ENCODE peak calls at places on chromosomes 2 and 18, in six cellular contexts. One of them, this sample, is unnamed.

GRCh38 chr2:54574107-54574859 is 118.2 kb downstream of the SPTBN1 start:
- DNase-seq in GM12865: peak
- DNase-seq in cardiac fibroblast: peak
- DNase-seq in fibroblast of pulmonary artery: peak
- DNase-seq in heart left ventricle: peak
- DNase-seq in AG04450: no peak
- DNase-seq in this sample: no peak

GRCh38 chr2:11869423-11869991 is 123.1 kb downstream of the LPIN1 start:
- DNase-seq in GM12865: no peak
- DNase-seq in cardiac fibroblast: no peak
- DNase-seq in fibroblast of pulmonary artery: no peak
- DNase-seq in heart left ventricle: no peak
- DNase-seq in AG04450: no peak
- DNase-seq in this sample: no peak

GRCh38 chr2:236711440-236711839 is 141.8 kb downstream of the ACKR3 start:
- DNase-seq in GM12865: peak
- DNase-seq in cardiac fibroblast: peak
- DNase-seq in fibroblast of pulmonary artery: peak
- DNase-seq in heart left ventricle: no peak
- DNase-seq in AG04450: no peak
- DNase-seq in this sample: peak

GRCh38 chr2:1754046-1754445 is 9.7 kb upstream of the PXDN start:
- DNase-seq in GM12865: no peak
- DNase-seq in cardiac fibroblast: no peak
- DNase-seq in fibroblast of pulmonary artery: no peak
- DNase-seq in heart left ventricle: no peak
- DNase-seq in AG04450: no peak
- DNase-seq in this sample: no peak

GRCh38 chr2:136527560-136527959 is 237.8 kb upstream of the THSD7B start:
- DNase-seq in GM12865: peak
- DNase-seq in cardiac fibroblast: peak
- DNase-seq in fibroblast of pulmonary artery: peak
- DNase-seq in heart left ventricle: no peak
- DNase-seq in AG04450: no peak
- DNase-seq in this sample: no peak

GRCh38 chr18:71116535-71116934 is 827.7 kb downstream of the SOCS6 start:
- DNase-seq in GM12865: no peak
- DNase-seq in cardiac fibroblast: peak
- DNase-seq in fibroblast of pulmonary artery: no peak
- DNase-seq in heart left ventricle: no peak
- DNase-seq in AG04450: no peak
- DNase-seq in this sample: no peak

GRCh38 chr2:150450765-150451164 is 36.7 kb downstream of the RND3 start:
- DNase-seq in GM12865: no peak
- DNase-seq in cardiac fibroblast: no peak
- DNase-seq in fibroblast of pulmonary artery: peak
- DNase-seq in heart left ventricle: no peak
- DNase-seq in AG04450: no peak
- DNase-seq in this sample: peak

GRCh38 chr2:54422072-54422581 is 34.0 kb upstream of the SPTBN1 start:
- DNase-seq in GM12865: no peak
- DNase-seq in cardiac fibroblast: no peak
- DNase-seq in fibroblast of pulmonary artery: no peak
- DNase-seq in heart left ventricle: no peak
- DNase-seq in AG04450: no peak
- DNase-seq in this sample: no peak

GRCh38 chr2:197369228-197369945 is 58.8 kb upstream of the ANKRD44 start:
- DNase-seq in GM12865: no peak
- DNase-seq in cardiac fibroblast: peak
- DNase-seq in fibroblast of pulmonary artery: peak
- DNase-seq in heart left ventricle: no peak
- DNase-seq in AG04450: no peak
- DNase-seq in this sample: peak

GRCh38 chr2:32647180-32647651 is 19.4 kb downstream of the TTC27 start:
- DNase-seq in GM12865: no peak
- DNase-seq in cardiac fibroblast: peak
- DNase-seq in fibroblast of pulmonary artery: peak
- DNase-seq in heart left ventricle: no peak
- DNase-seq in AG04450: peak
- DNase-seq in this sample: peak

GRCh38 chr2:126656311-126657145 is 570 bp downstream of the GYPC start:
- DNase-seq in GM12865: peak
- DNase-seq in cardiac fibroblast: peak
- DNase-seq in fibroblast of pulmonary artery: peak
- DNase-seq in heart left ventricle: peak
- DNase-seq in AG04450: no peak
- DNase-seq in this sample: peak

GRCh38 chr18:79589601-79590091 is 90.0 kb upstream of the CTDP1 start:
- DNase-seq in GM12865: no peak
- DNase-seq in cardiac fibroblast: no peak
- DNase-seq in fibroblast of pulmonary artery: no peak
- DNase-seq in heart left ventricle: no peak
- DNase-seq in AG04450: no peak
- DNase-seq in this sample: no peak

GRCh38 chr2:223945755-223946154 is 620 bp upstream of the WDFY1 start:
- DNase-seq in GM12865: no peak
- DNase-seq in cardiac fibroblast: no peak
- DNase-seq in fibroblast of pulmonary artery: no peak
- DNase-seq in heart left ventricle: no peak
- DNase-seq in AG04450: no peak
- DNase-seq in this sample: no peak

GRCh38 chr18:62716679-62717058 is 1.3 kb downstream of the PHLPP1 start:
- DNase-seq in GM12865: peak
- DNase-seq in cardiac fibroblast: peak
- DNase-seq in fibroblast of pulmonary artery: no peak
- DNase-seq in heart left ventricle: peak
- DNase-seq in AG04450: no peak
- DNase-seq in this sample: peak

GRCh38 chr2:126855606-126856005 is 43.1 kb upstream of the TEX51 start:
- DNase-seq in GM12865: no peak
- DNase-seq in cardiac fibroblast: no peak
- DNase-seq in fibroblast of pulmonary artery: no peak
- DNase-seq in heart left ventricle: no peak
- DNase-seq in AG04450: no peak
- DNase-seq in this sample: no peak

GRCh38 chr18:65436430-65436829 is 314.4 kb upstream of the CDH7 start:
- DNase-seq in GM12865: no peak
- DNase-seq in cardiac fibroblast: no peak
- DNase-seq in fibroblast of pulmonary artery: no peak
- DNase-seq in heart left ventricle: no peak
- DNase-seq in AG04450: no peak
- DNase-seq in this sample: no peak

GRCh38 chr2:74999464-74999863 is 41.0 kb downstream of the POLE4 start:
- DNase-seq in GM12865: no peak
- DNase-seq in cardiac fibroblast: no peak
- DNase-seq in fibroblast of pulmonary artery: no peak
- DNase-seq in heart left ventricle: no peak
- DNase-seq in AG04450: no peak
- DNase-seq in this sample: no peak

GRCh38 chr2:26471766-26472706 is 5.9 kb downstream of the OTOF start:
- DNase-seq in GM12865: no peak
- DNase-seq in cardiac fibroblast: no peak
- DNase-seq in fibroblast of pulmonary artery: no peak
- DNase-seq in heart left ventricle: no peak
- DNase-seq in AG04450: no peak
- DNase-seq in this sample: no peak

GRCh38 chr2:42328148-42328833 is 32.7 kb downstream of the COX7A2L start:
- DNase-seq in GM12865: peak
- DNase-seq in cardiac fibroblast: peak
- DNase-seq in fibroblast of pulmonary artery: peak
- DNase-seq in heart left ventricle: no peak
- DNase-seq in AG04450: no peak
- DNase-seq in this sample: peak

GRCh38 chr2:42844901-42845685 is 52.7 kb upstream of the HAAO start:
- DNase-seq in GM12865: no peak
- DNase-seq in cardiac fibroblast: peak
- DNase-seq in fibroblast of pulmonary artery: peak
- DNase-seq in heart left ventricle: peak
- DNase-seq in AG04450: peak
- DNase-seq in this sample: peak

GRCh38 chr2:128315122-128315828 is 3.4 kb downstream of the HS6ST1 start:
- DNase-seq in GM12865: peak
- DNase-seq in cardiac fibroblast: no peak
- DNase-seq in fibroblast of pulmonary artery: no peak
- DNase-seq in heart left ventricle: peak
- DNase-seq in AG04450: no peak
- DNase-seq in this sample: no peak

GRCh38 chr2:162888641-162889040 is 50.1 kb upstream of the KCNH7 start:
- DNase-seq in GM12865: no peak
- DNase-seq in cardiac fibroblast: peak
- DNase-seq in fibroblast of pulmonary artery: peak
- DNase-seq in heart left ventricle: no peak
- DNase-seq in AG04450: no peak
- DNase-seq in this sample: no peak

GRCh38 chr2:223046470-223047053 is 5.4 kb upstream of the KCNE4 start:
- DNase-seq in GM12865: no peak
- DNase-seq in cardiac fibroblast: no peak
- DNase-seq in fibroblast of pulmonary artery: no peak
- DNase-seq in heart left ventricle: no peak
- DNase-seq in AG04450: no peak
- DNase-seq in this sample: peak

GRCh38 chr2:12504443-12504842 is 212.3 kb upstream of the TRIB2 start:
- DNase-seq in GM12865: peak
- DNase-seq in cardiac fibroblast: no peak
- DNase-seq in fibroblast of pulmonary artery: peak
- DNase-seq in heart left ventricle: no peak
- DNase-seq in AG04450: no peak
- DNase-seq in this sample: peak

GRCh38 chr2:170815746-170816498 is 765 bp upstream of the GAD1 start:
- DNase-seq in GM12865: peak
- DNase-seq in cardiac fibroblast: peak
- DNase-seq in fibroblast of pulmonary artery: peak
- DNase-seq in heart left ventricle: peak
- DNase-seq in AG04450: no peak
- DNase-seq in this sample: peak

GRCh38 chr2:13666582-13667414 is 950.1 kb downstream of the TRIB2 start:
- DNase-seq in GM12865: peak
- DNase-seq in cardiac fibroblast: no peak
- DNase-seq in fibroblast of pulmonary artery: no peak
- DNase-seq in heart left ventricle: no peak
- DNase-seq in AG04450: no peak
- DNase-seq in this sample: no peak

GRCh38 chr2:13667415-13667757 is 950.6 kb downstream of the TRIB2 start:
- DNase-seq in GM12865: no peak
- DNase-seq in cardiac fibroblast: no peak
- DNase-seq in fibroblast of pulmonary artery: no peak
- DNase-seq in heart left ventricle: no peak
- DNase-seq in AG04450: no peak
- DNase-seq in this sample: no peak

DNA sequence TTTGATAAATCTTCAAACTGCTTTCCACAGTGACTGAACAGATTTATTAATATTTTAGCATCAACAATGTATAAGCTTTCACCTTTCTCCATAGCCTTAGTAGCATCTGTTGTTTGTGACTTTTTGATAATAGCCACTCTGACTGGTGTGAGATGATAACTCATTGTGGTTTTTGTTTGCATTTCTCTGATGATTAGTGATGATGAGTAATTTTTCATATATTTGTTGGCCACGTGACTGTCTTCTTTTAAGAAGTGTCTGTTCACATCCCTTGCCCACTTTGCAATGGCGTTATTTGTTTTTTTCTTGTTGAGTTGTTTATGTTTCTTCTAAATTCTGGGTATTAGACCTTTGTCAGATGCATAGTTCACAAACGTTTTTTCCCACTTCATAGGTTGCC is 952.9 kb downstream of the TRIB2 start:
- DNase-seq in GM12865: no peak
- DNase-seq in cardiac fibroblast: no peak
- DNase-seq in fibroblast of pulmonary artery: no peak
- DNase-seq in heart left ventricle: no peak
- DNase-seq in AG04450: no peak
- DNase-seq in this sample: no peak
- TF ChIP-seq CTCF in GM12865: no peak
- TF ChIP-seq CTCF in cardiac fibroblast: no peak
- TF ChIP-seq CTCF in fibroblast of pulmonary artery: no peak
- TF ChIP-seq CTCF in heart left ventricle: no peak
- TF ChIP-seq CTCF in AG04450: no peak
- TF ChIP-seq CTCF in this sample: no peak

DNA sequence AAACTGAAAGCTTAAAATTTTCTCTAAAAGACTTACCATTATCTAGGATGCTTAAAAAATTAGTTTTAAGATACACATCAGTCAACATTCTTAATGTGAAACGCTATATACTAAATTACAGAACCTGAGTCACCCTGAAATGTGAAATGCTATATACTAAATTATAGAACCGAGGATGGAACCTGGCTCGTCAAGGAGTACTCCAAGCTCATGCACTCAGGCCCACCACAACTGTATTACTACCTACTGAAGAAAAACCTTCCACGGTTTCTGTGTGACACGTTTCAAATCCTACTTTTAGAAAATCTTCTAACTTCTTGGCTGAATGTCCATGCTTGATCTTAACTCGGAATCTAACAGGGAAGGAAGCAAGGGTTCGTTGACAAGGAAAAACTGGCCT is 1.5 kb downstream of the PRKD3 start:
- DNase-seq in GM12865: no peak
- DNase-seq in cardiac fibroblast: no peak
- DNase-seq in fibroblast of pulmonary artery: peak
- DNase-seq in heart left ventricle: no peak
- DNase-seq in AG04450: no peak
- DNase-seq in this sample: no peak
- H3K4me3 ChIP-seq in GM12865: peak
- H3K4me3 ChIP-seq in cardiac fibroblast: peak
- H3K4me3 ChIP-seq in fibroblast of pulmonary artery: peak
- H3K4me3 ChIP-seq in heart left ventricle: peak
- H3K4me3 ChIP-seq in AG04450: peak
- H3K4me3 ChIP-seq in this sample: peak

GRCh38 chr2:24362253-24362652 is 1.9 kb upstream of the ITSN2 start:
- DNase-seq in GM12865: no peak
- DNase-seq in cardiac fibroblast: no peak
- DNase-seq in fibroblast of pulmonary artery: no peak
- DNase-seq in heart left ventricle: no peak
- DNase-seq in AG04450: no peak
- DNase-seq in this sample: no peak

GRCh38 chr2:24360963-24361330 is 611 bp upstream of the ITSN2 start:
- DNase-seq in GM12865: no peak
- DNase-seq in cardiac fibroblast: no peak
- DNase-seq in fibroblast of pulmonary artery: no peak
- DNase-seq in heart left ventricle: no peak
- DNase-seq in AG04450: no peak
- DNase-seq in this sample: no peak

GRCh38 chr2:24359701-24360049 is 661 bp downstream of the ITSN2 start:
- DNase-seq in GM12865: peak
- DNase-seq in cardiac fibroblast: peak
- DNase-seq in fibroblast of pulmonary artery: peak
- DNase-seq in heart left ventricle: peak
- DNase-seq in AG04450: no peak
- DNase-seq in this sample: peak

GRCh38 chr2:24360050-24360962 is at the start of gene ITSN2:
- DNase-seq in GM12865: peak
- DNase-seq in cardiac fibroblast: peak
- DNase-seq in fibroblast of pulmonary artery: peak
- DNase-seq in heart left ventricle: peak
- DNase-seq in AG04450: no peak
- DNase-seq in this sample: peak

GRCh38 chr2:24359129-24359528 is 1.2 kb downstream of the ITSN2 start:
- DNase-seq in GM12865: no peak
- DNase-seq in cardiac fibroblast: no peak
- DNase-seq in fibroblast of pulmonary artery: no peak
- DNase-seq in heart left ventricle: no peak
- DNase-seq in AG04450: no peak
- DNase-seq in this sample: no peak
- TF ChIP-seq CTCF in GM12865: no peak
- TF ChIP-seq CTCF in cardiac fibroblast: no peak
- TF ChIP-seq CTCF in fibroblast of pulmonary artery: no peak
- TF ChIP-seq CTCF in heart left ventricle: no peak
- TF ChIP-seq CTCF in AG04450: no peak
- TF ChIP-seq CTCF in this sample: no peak

GRCh38 chr2:122543815-122544214 is 788.4 kb downstream of the TSN start:
- DNase-seq in GM12865: no peak
- DNase-seq in cardiac fibroblast: no peak
- DNase-seq in fibroblast of pulmonary artery: peak
- DNase-seq in heart left ventricle: no peak
- DNase-seq in AG04450: no peak
- DNase-seq in this sample: peak
- H3K4me3 ChIP-seq in GM12865: no peak
- H3K4me3 ChIP-seq in cardiac fibroblast: no peak
- H3K4me3 ChIP-seq in fibroblast of pulmonary artery: no peak
- H3K4me3 ChIP-seq in heart left ventricle: no peak
- H3K4me3 ChIP-seq in AG04450: no peak
- H3K4me3 ChIP-seq in this sample: no peak

This sample was measured in AG10803.